ENCODE peak calls at places on chromosomes 6 and 20, in ten cellular contexts. O is SK-N-SH, X is H9, M is hepatocyte, U is neural progenitor cell, T is IMR-90, K is OCI-LY7, S is fibroblast of lung, E is MM.1S, W is PC-9. Y is an unnamed sample.

GRCh38 chr6:11043961-11044711 is at the start of gene ELOVL2:
- DNase-seq in O (peak; percentile 95), X (peak; percentile 59), M (peak; percentile 88), U (peak; percentile 82), T (peak; percentile 61), K (no peak), S (peak; percentile 54), E (peak; percentile 14), W (peak; percentile 51), Y (peak; percentile 76)

GRCh38 chr6:82251942-82252341 is 4.4 kb upstream of the IBTK start:
- DNase-seq in O (peak; percentile 48), X (no peak), M (peak; percentile 66), U (peak; percentile 70), T (peak; percentile 54), K (peak; percentile 48), S (peak; percentile 27), E (peak; percentile 42), W (no peak), Y (peak; percentile 69)

GRCh38 chr6:108782231-108783041 is 65.8 kb upstream of the ARMC2 start:
- DNase-seq in O (peak; percentile 88), X (peak; percentile 89), M (peak; percentile 92), U (peak; percentile 86), T (peak; percentile 81), K (peak; percentile 80), S (peak; percentile 78), E (peak; percentile 92), W (peak; percentile 89), Y (peak; percentile 92)

GRCh38 chr20:45138451-45139300 is 14.4 kb upstream of the WFDC12 start:
- DNase-seq in O (peak; percentile 39), X (peak; percentile 84), M (peak; percentile 71), U (peak; percentile 74), T (no peak), K (peak; percentile 44), S (no peak), E (peak; percentile 59), W (peak; percentile 73), Y (peak; percentile 90)

GRCh38 chr6:53910834-53911233 is 116.0 kb downstream of the LRRC1 start:
- DNase-seq in O (no peak), X (no peak), M (no peak), U (peak; percentile 68), T (no peak), K (no peak), S (no peak), E (no peak), W (no peak), Y (no peak)

GRCh38 chr6:56938634-56939294 is 16.1 kb upstream of the BEND6 start:
- DNase-seq in O (no peak), X (no peak), M (peak; percentile 9), U (no peak), T (peak; percentile 99), K (no peak), S (peak; percentile 100), E (no peak), W (peak; percentile 73), Y (no peak)

GRCh38 chr20:59042151-59042795 is at the start of gene PRELID3B:
- DNase-seq in O (peak; percentile 69), X (no peak), M (peak; percentile 34), U (peak; percentile 57), T (no peak), K (peak; percentile 32), S (peak; percentile 11), E (no peak), W (peak; percentile 41), Y (peak; percentile 50)

GRCh38 chr6:71226151-71226550 is 62.5 kb upstream of the OGFRL1 start:
- DNase-seq in O (no peak), X (no peak), M (no peak), U (no peak), T (no peak), K (no peak), S (no peak), E (no peak), W (no peak), Y (no peak)

GRCh38 chr20:43229696-43230095 is 40.0 kb upstream of the PTPRT start:
- DNase-seq in O (no peak), X (no peak), M (no peak), U (no peak), T (no peak), K (no peak), S (no peak), E (no peak), W (no peak), Y (no peak)

GRCh38 chr6:157518399-157519250 is 137.6 kb downstream of the ZDHHC14 start:
- DNase-seq in O (no peak), X (no peak), M (no peak), U (no peak), T (peak; percentile 10), K (no peak), S (no peak), E (no peak), W (no peak), Y (peak; percentile 22)

GRCh38 chr20:32028647-32029372 is 18.6 kb downstream of the CCM2L start:
- DNase-seq in O (peak; percentile 55), X (peak; percentile 46), M (peak; percentile 58), U (peak; percentile 59), T (no peak), K (no peak), S (peak; percentile 13), E (no peak), W (no peak), Y (peak; percentile 62)

GRCh38 chr6:15062311-15063252 is 183.3 kb upstream of the JARID2 start:
- DNase-seq in O (no peak), X (no peak), M (peak; percentile 32), U (no peak), T (peak; percentile 99), K (no peak), S (peak; percentile 99), E (no peak), W (peak; percentile 82), Y (no peak)

GRCh38 chr6:27948237-27948636 is 8.8 kb upstream of the OR2B6 start:
- DNase-seq in O (no peak), X (no peak), M (no peak), U (no peak), T (no peak), K (no peak), S (no peak), E (no peak), W (no peak), Y (no peak)
- H2AFZ ChIP-seq in O (no peak overlapping the region), X (no peak overlapping the region), M (no peak overlapping the region), U (no peak overlapping the region), T (no peak overlapping the region), K (no peak overlapping the region), S (no peak overlapping the region), E (no peak overlapping the region), W (no peak overlapping the region), Y (no peak overlapping the region)

DNA sequence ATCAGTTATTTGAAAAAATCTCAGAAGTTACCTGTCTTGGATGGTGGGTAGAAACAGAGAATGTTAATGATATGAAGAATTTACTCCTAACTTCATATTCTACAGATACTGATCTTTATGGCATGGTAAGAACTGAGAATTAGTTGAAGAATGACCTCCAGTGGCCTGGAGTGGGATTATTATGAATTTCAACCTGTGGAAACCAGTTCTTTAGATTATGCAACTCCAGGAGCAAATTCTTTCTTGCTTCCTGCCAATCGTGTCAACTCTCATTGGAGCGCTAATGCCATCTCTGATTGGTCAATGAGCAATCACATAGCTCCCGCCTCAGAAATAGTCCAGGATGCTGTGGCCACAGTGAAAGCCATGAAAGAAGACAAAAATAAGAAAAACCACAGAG is 40.6 kb downstream of the LYRM2 start:
- DNase-seq in O (peak; percentile 62), X (no peak), M (peak; percentile 76), U (no peak), T (no peak), K (peak; percentile 48), S (peak; percentile 31), E (no peak), W (peak; percentile 16), Y (peak; percentile 54)
- TF ChIP-seq CTCF in O (peak; percentile 49), X (peak; percentile 25), M (peak; percentile 46), U (peak; percentile 21), T (no peak), K (peak; percentile 68), S (no peak), E (peak; percentile 34), W (peak; percentile 55), Y (no peak)

GRCh38 chr6:33585403-33586107 is 5.5 kb upstream of the BAK1 start:
- DNase-seq in O (peak; percentile 89), X (peak; percentile 81), M (peak; percentile 88), U (peak; percentile 77), T (peak; percentile 55), K (peak; percentile 93), S (peak; percentile 68), E (peak; percentile 75), W (peak; percentile 80), Y (peak; percentile 87)

GRCh38 chr6:33584700-33585402 is 4.8 kb upstream of the BAK1 start:
- DNase-seq in O (no peak), X (no peak), M (no peak), U (no peak), T (no peak), K (no peak), S (no peak), E (no peak), W (no peak), Y (no peak)

GRCh38 chr6:33583591-33584155 is 3.6 kb upstream of the BAK1 start:
- DNase-seq in O (peak; percentile 55), X (peak; percentile 73), M (no peak), U (peak; percentile 46), T (no peak), K (no peak), S (no peak), E (no peak), W (no peak), Y (peak; percentile 80)

GRCh38 chr6:33587529-33588215 is 7.6 kb upstream of the BAK1 start:
- DNase-seq in O (no peak), X (no peak), M (no peak), U (no peak), T (no peak), K (no peak), S (no peak), E (no peak), W (no peak), Y (no peak)

GRCh38 chr6:33586108-33586640 is 6.1 kb upstream of the BAK1 start:
- DNase-seq in O (no peak), X (no peak), M (no peak), U (no peak), T (no peak), K (no peak), S (no peak), E (no peak), W (no peak), Y (no peak)
- H2AFZ ChIP-seq in O (no peak overlapping the region), X (no peak overlapping the region), M (no peak overlapping the region), U (peak overlapping the region; percentile 72), T (peak overlapping the region; percentile 95), K (peak overlapping the region; percentile 72), S (no peak overlapping the region), E (peak overlapping the region; percentile 88), W (no peak overlapping the region), Y (peak overlapping the region; percentile 80)

DNA sequence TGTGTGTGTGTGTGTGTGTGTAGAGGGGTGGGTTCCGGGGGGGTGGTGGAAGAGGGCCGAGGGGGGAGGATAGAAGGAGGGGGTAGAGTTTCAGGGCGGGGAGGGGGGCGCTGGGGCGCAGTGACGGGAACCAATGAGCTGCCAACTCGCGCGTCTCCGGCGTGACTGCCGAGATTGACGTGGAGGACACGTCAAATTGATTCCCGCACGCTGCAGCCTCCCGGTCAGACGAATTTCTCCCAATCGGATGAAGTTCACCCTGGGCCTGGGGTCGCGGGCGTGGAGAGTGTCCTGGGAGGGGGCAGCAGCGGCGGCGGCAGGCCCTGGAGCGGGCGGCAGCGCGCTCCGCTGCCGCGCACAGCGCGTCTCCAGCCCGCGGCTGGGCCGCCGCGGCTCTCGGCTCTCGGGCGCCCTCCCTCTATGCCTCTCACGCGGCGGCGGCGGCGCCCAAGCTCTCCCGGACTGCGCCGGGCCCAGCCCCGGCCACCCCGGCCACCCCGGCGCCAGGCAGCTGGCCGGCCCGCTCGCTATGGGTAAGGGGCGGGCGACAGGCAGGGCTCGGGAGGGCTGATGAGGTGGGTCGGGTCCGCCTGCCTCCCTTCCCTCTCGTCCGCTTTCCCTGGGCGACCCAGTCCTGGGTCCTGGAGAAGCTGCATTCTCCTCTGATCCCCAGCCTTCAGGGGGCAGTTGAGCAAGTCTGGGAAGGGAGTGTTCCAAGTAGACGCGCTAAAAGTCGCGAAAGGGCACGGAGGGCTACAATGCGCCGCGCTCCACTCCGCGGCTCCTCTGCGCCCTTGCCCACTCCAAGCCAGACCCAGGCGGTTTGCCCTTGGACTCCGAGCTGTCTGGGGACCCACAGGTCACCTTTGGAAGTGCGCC is at the start of gene PAX1:
- DNase-seq in O (no peak), X (no peak), M (peak; percentile 45), U (peak; percentile 83), T (no peak), K (no peak), S (no peak), E (peak; percentile 25), W (no peak), Y (peak; percentile 52)
- TF ChIP-seq CTCF in O (no peak), X (no peak), M (no peak), U (peak; percentile 43), T (no peak), K (no peak), S (no peak), E (no peak), W (no peak), Y (no peak)